ENCODE peak calls at places on chromosome 4, in seven cellular contexts. B is NCI-H226, R is psoas muscle, A is amniotic stem cell, G is cardiac fibroblast, M is NCI-H2029 treated with DMSO at 0.1 percent for 48 hours, U is M059J. E is an unnamed sample.

GRCh38 chr4:25535701-25536473 is 119.8 kb upstream of the SLC34A2 start:
- DNase-seq in B (peak; percentile 22), R (no peak), A (no peak), G (no peak), M (no peak), U (no peak), E (peak; percentile 65)

GRCh38 chr4:184929476-184929875 is 88.8 kb upstream of the HELT start:
- DNase-seq in B (no peak), R (no peak), A (no peak), G (no peak), M (no peak), U (no peak), E (no peak)

GRCh38 chr4:39335566-39335965 is 30.6 kb downstream of the RFC1 start:
- DNase-seq in B (no peak), R (no peak), A (no peak), G (no peak), M (no peak), U (no peak), E (no peak)

GRCh38 chr4:54526560-54526959 is 131.2 kb upstream of the KIT start:
- DNase-seq in B (no peak), R (no peak), A (no peak), G (no peak), M (no peak), U (no peak), E (no peak)

GRCh38 chr4:44629280-44629866 is 22.1 kb downstream of the YIPF7 start:
- DNase-seq in B (peak; percentile 36), R (no peak), A (no peak), G (peak; percentile 71), M (no peak), U (peak; percentile 43), E (peak; percentile 1)

GRCh38 chr4:55312491-55313101 is 33.4 kb upstream of the SRD5A3 start:
- DNase-seq in B (no peak), R (no peak), A (no peak), G (peak; percentile 79), M (no peak), U (peak; percentile 32), E (no peak)

GRCh38 chr4:113821851-113822250 is 60.3 kb upstream of the CAMK2D start:
- DNase-seq in B (no peak), R (no peak), A (no peak), G (no peak), M (no peak), U (no peak), E (no peak)

GRCh38 chr4:151644625-151645024 is 116.2 kb downstream of the GATB start:
- DNase-seq in B (no peak), R (no peak), A (no peak), G (no peak), M (no peak), U (peak; percentile 2), E (no peak)

GRCh38 chr4:151540728-151541437 is 131.9 kb downstream of the FHIP1A start:
- DNase-seq in B (peak; percentile 97), R (no peak), A (peak; percentile 80), G (peak; percentile 95), M (peak; percentile 72), U (peak; percentile 97), E (peak; percentile 26)

GRCh38 chr4:79170077-79170476 is 155.8 kb downstream of the NAA11 start:
- DNase-seq in B (no peak), R (no peak), A (no peak), G (no peak), M (no peak), U (no peak), E (no peak)

GRCh38 chr4:140088317-140088967 is 65.5 kb downstream of the MAML3 start:
- DNase-seq in B (peak; percentile 64), R (no peak), A (no peak), G (peak; percentile 47), M (no peak), U (no peak), E (no peak)